ENCODE peak calls at places on chromosome 1, in four cellular contexts. W, J, V and I are unnamed samples.
A peak's percentile ranks its signal among the peaks of the same experiment; 100 is the strongest.

GRCh38 chr1:100122177-100122576 is 10.6 kb downstream of the SASS6 start:
- DNase-seq in W (no peak), J (no peak), V (no peak), I (no peak)

GRCh38 chr1:109740615-109741373 is at the start of gene GSTM3:
- DNase-seq in W (no peak), J (no peak), V (no peak), I (no peak)

GRCh38 chr1:24727490-24728214 is 17.6 kb upstream of the CLIC4 start:
- DNase-seq in W (no peak), J (no peak), V (no peak), I (no peak)

GRCh38 chr1:196535727-196536126 is 72.5 kb downstream of the KCNT2 start:
- DNase-seq in W (peak; percentile 24), J (peak; percentile 65), V (no peak), I (no peak)

GRCh38 chr1:201007481-201007880 is 16.0 kb downstream of the KIF21B start:
- DNase-seq in W (no peak), J (no peak), V (no peak), I (no peak)

GRCh38 chr1:236522937-236523703 is 662 bp upstream of the LGALS8 start:
- DNase-seq in W (peak; percentile 40), J (peak; percentile 13), V (no peak), I (peak; percentile 54)

GRCh38 chr1:2300004-2300771 is 72.1 kb downstream of the SKI start:
- DNase-seq in W (no peak), J (no peak), V (no peak), I (no peak)

GRCh38 chr1:202656057-202656456 is 54.2 kb downstream of the SYT2 start:
- DNase-seq in W (peak; percentile 68), J (peak; percentile 31), V (peak; percentile 39), I (peak; percentile 22)

GRCh38 chr1:157963713-157964112 is 29.7 kb upstream of the KIRREL1 start:
- DNase-seq in W (peak; percentile 79), J (peak; percentile 61), V (peak; percentile 73), I (peak; percentile 48)

GRCh38 chr1:98761238-98761637 is 99.7 kb downstream of the SNX7 start:
- DNase-seq in W (peak; percentile 24), J (peak; percentile 33), V (no peak), I (peak; percentile 15)

GRCh38 chr1:175208773-175209492 is 16.4 kb upstream of the KIAA0040 start:
- DNase-seq in W (no peak), J (no peak), V (no peak), I (no peak)

GRCh38 chr1:7975212-7975865 is 13.8 kb downstream of the PARK7 start:
- DNase-seq in W (peak; percentile 89), J (peak; percentile 86), V (peak; percentile 86), I (peak; percentile 76)

GRCh38 chr1:8448906-8449661 is 131.2 kb downstream of the SLC45A1 start:
- DNase-seq in W (no peak), J (no peak), V (no peak), I (no peak)

GRCh38 chr1:246788895-246789338 is 64.7 kb downstream of the SCCPDH start:
- DNase-seq in W (peak; percentile 44), J (no peak), V (peak; percentile 42), I (no peak)

GRCh38 chr1:93000751-93001175 is 39.5 kb upstream of the DIPK1A start:
- DNase-seq in W (no peak), J (no peak), V (no peak), I (no peak)
- TF ChIP-seq ESRRA in W (no peak), J (no peak), V (no peak), I (no peak)

GRCh38 chr1:22472596-22472995 is 20.9 kb downstream of the ZBTB40 start:
- DNase-seq in W (no peak), J (no peak), V (no peak), I (no peak)

GRCh38 chr1:22471078-22471477 is 19.4 kb downstream of the ZBTB40 start:
- DNase-seq in W (no peak), J (no peak), V (peak; percentile 28), I (no peak)

GRCh38 chr1:22471610-22472009 is 20.0 kb downstream of the ZBTB40 start:
- DNase-seq in W (no peak), J (no peak), V (no peak), I (no peak)

GRCh38 chr1:22470227-22470626 is 18.6 kb downstream of the ZBTB40 start:
- DNase-seq in W (no peak), J (no peak), V (no peak), I (no peak)

GRCh38 chr1:22473952-22474351 is 22.3 kb downstream of the ZBTB40 start:
- DNase-seq in W (no peak), J (no peak), V (no peak), I (no peak)
- TF ChIP-seq HMGXB4 in W (no peak), J (no peak), V (no peak), I (no peak)

GRCh38 chr1:53063744-53064515 is 1.9 kb downstream of the PODN start:
- DNase-seq in W (peak; percentile 6), J (no peak), V (no peak), I (no peak)

GRCh38 chr1:53060580-53060979 is 1.4 kb upstream of the PODN start:
- DNase-seq in W (no peak), J (no peak), V (no peak), I (no peak)

GRCh38 chr1:53062731-53063591 is 948 bp downstream of the PODN start:
- DNase-seq in W (peak; percentile 62), J (no peak), V (no peak), I (no peak)

GRCh38 chr1:53061123-53061858 is 722 bp upstream of the PODN start:
- DNase-seq in W (no peak), J (no peak), V (no peak), I (no peak)

DNA sequence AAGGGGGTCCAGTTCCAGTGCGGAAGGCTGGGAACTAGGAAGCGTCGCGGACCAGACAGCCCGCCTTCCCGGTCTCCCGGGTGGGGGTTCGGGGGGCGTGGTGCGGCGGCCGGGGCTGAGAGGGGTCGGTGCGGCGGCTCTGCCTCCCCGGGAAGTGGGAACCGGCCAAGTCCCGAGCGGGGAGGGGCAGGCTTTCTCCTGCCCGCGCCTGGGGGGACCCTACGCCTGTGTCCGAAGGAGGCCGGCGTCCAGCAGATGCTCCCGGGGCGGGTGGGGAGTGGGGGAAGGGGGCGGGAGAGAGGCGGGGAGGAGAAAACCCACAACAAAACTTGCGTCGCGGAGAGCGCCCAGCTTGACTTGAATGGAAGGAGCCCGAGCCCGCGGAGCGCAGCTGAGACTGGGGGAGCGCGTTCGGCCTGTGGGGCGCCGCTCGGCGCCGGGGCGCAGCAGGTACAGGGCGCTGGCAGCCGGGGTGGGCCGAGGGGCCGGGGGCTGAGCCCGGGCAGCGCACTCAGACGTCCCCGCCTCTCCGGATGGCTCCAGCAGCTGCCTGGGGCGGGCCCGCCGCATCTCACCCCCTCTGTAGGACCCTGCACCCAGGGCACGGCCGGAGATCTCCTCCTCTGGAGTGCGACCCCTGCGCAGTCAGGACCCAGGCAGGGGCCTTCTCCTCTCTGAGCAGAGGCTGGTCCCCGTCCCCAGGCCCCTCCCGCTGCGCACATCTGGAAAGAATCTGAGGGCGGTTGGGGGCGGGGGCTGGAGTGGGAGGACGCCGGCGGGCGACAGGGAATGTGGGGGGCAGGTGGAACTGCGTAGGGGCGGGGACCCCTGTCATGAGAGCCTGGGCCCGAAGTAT is at the start of gene PODN:
- DNase-seq in W (no peak), J (no peak), V (peak; percentile 54), I (no peak)
- TF ChIP-seq ESRRA in W (no peak), J (no peak), V (no peak), I (no peak)

GRCh38 chr1:66175107-66175506 is 358.8 kb upstream of the SGIP1 start:
- DNase-seq in W (no peak), J (no peak), V (no peak), I (no peak)
- TF ChIP-seq HMGXB4 in W (no peak), J (no peak), V (no peak), I (no peak)

GRCh38 chr1:117928881-117929339 is 511 bp downstream of the GDAP2 start:
- DNase-seq in W (peak; percentile 61), J (peak; percentile 53), V (peak; percentile 63), I (peak; percentile 69)
- TF ChIP-seq ESRRA in W (no peak), J (no peak), V (no peak), I (no peak)